ENCODE peak calls at places on chromosome 17, in nine cellular contexts. G, L, I, C, E, D, P, X and T are unnamed samples.
A peak's percentile ranks its signal among the peaks of the same experiment; 100 is the strongest.

GRCh38 chr17:58153046-58153445 is 4.9 kb downstream of the OR4D1 start:
- DNase-seq in G (no peak), L (no peak), I (no peak), C (no peak), E (no peak), D (no peak), P (no peak), X (no peak), T (no peak)

GRCh38 chr17:18182978-18183333 is 672 bp upstream of the ALKBH5 start:
- DNase-seq in G (peak; percentile 76), L (peak; percentile 90), I (no peak), C (peak; percentile 61), E (peak; percentile 58), D (peak; percentile 37), P (no peak), X (peak; percentile 77), T (peak; percentile 79)

GRCh38 chr17:40329981-40330794 is 21.2 kb downstream of the RARA start:
- DNase-seq in G (no peak), L (no peak), I (no peak), C (no peak), E (no peak), D (no peak), P (no peak), X (no peak), T (no peak)

GRCh38 chr17:17439971-17440843 is 36.6 kb upstream of the MED9 start:
- DNase-seq in G (peak; percentile 68), L (peak; percentile 79), I (peak; percentile 91), C (peak; percentile 42), E (no peak), D (no peak), P (peak; percentile 87), X (peak; percentile 49), T (peak; percentile 63)

GRCh38 chr17:63714550-63715277 is 14.8 kb upstream of the LIMD2 start:
- DNase-seq in G (no peak), L (no peak), I (no peak), C (no peak), E (no peak), D (no peak), P (no peak), X (no peak), T (no peak)

GRCh38 chr17:65093930-65094329 is 37.4 kb upstream of the GNA13 start:
- DNase-seq in G (no peak), L (no peak), I (peak; percentile 45), C (no peak), E (no peak), D (no peak), P (no peak), X (no peak), T (no peak)

GRCh38 chr17:38428150-38428642 is at the start of gene ARHGAP23:
- DNase-seq in G (peak; percentile 63), L (peak; percentile 68), I (peak; percentile 57), C (peak; percentile 72), E (no peak), D (no peak), P (peak; percentile 84), X (no peak), T (peak; percentile 78)

GRCh38 chr17:79891113-79891730 is 52.0 kb upstream of the CBX4 start:
- DNase-seq in G (no peak), L (no peak), I (no peak), C (no peak), E (no peak), D (no peak), P (no peak), X (no peak), T (no peak)

GRCh38 chr17:14080847-14081251 is 11.5 kb downstream of the COX10 start:
- DNase-seq in G (no peak), L (no peak), I (no peak), C (no peak), E (no peak), D (no peak), P (no peak), X (no peak), T (no peak)

GRCh38 chr17:39527220-39527813 is 66.0 kb downstream of the CDK12 start:
- DNase-seq in G (no peak), L (no peak), I (peak; percentile 37), C (no peak), E (no peak), D (no peak), P (no peak), X (no peak), T (peak; percentile 72)

GRCh38 chr17:74445156-74445555 is 13.3 kb downstream of the GPRC5C start:
- DNase-seq in G (no peak), L (no peak), I (no peak), C (no peak), E (no peak), D (no peak), P (no peak), X (no peak), T (no peak)

GRCh38 chr17:7484067-7484963 is at the start of gene POLR2A:
- DNase-seq in G (peak; percentile 96), L (peak; percentile 97), I (peak; percentile 99), C (peak; percentile 99), E (peak; percentile 88), D (peak; percentile 87), P (peak; percentile 98), X (peak; percentile 96), T (peak; percentile 96)

GRCh38 chr17:7490144-7490543 is 6.0 kb downstream of the POLR2A start:
- DNase-seq in G (no peak), L (no peak), I (no peak), C (no peak), E (no peak), D (no peak), P (no peak), X (no peak), T (no peak)

GRCh38 chr17:7486181-7486580 is 2.0 kb downstream of the POLR2A start:
- DNase-seq in G (no peak), L (no peak), I (no peak), C (no peak), E (no peak), D (no peak), P (no peak), X (no peak), T (no peak)

GRCh38 chr17:7483238-7484066 is 714 bp upstream of the POLR2A start:
- DNase-seq in G (peak; percentile 89), L (peak; percentile 93), I (peak; percentile 96), C (peak; percentile 92), E (peak; percentile 93), D (peak; percentile 73), P (peak; percentile 97), X (peak; percentile 96), T (peak; percentile 87)

DNA sequence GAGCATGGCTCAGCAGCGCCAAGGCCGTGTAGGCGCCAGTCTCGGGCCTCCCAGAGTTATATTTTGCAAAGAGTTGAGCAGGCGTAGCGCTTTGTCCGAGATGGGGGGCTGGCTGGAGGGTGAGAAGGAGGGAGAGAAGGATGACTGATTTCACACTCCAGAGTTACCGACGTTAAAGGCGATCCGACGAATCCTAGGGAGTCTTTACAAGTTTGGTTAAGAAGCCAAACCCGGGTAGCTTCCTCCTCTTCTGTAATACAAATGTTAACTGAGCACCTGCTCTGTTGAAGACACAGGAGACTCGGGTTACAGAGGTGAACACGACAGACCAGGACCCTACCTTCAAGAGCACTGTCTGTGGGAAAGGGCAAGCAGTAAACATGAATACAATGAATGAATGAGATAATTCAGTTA is 805 bp downstream of the POLR2A start:
- DNase-seq in G (no peak), L (no peak), I (no peak), C (no peak), E (no peak), D (no peak), P (no peak), X (no peak), T (no peak)
- TF ChIP-seq CTCF in G (no peak), L (no peak), I (no peak), C (no peak), E (no peak), D (no peak), P (no peak), X (no peak), T (no peak)

DNA sequence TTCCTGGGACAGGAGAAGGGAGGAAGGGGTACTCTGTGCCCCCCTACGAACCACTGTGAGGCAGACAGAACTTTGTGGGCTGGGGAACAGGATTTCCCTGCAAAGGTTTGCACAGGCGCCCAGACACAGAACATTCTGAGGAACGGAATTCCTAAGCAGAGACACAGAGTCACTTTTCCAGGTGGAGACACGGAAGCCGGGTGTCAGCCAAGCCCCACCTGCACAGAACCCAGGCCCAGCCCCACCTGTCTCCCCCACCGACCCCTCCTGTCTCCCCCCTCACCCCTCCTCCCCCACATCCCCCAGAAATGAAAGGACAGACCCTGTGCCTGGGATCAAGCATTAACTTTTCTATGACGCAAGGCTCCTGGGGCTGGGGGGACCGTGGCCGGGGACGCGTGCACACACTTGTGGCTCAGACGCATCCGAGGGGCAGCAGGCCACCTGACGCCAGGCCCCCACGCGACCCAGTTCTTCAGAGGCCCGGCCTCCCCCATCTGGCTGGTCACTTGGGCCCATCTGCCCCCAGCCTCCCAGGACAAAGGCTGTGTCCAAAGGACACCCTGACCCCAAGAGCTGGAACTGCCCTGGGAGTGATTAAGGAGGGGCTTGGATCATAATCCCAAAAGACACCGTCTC is 14.1 kb upstream of the PVALEF start:
- DNase-seq in G (no peak), L (no peak), I (no peak), C (no peak), E (no peak), D (no peak), P (no peak), X (no peak), T (no peak)
- TF ChIP-seq CTCF in G (no peak), L (no peak), I (no peak), C (no peak), E (no peak), D (no peak), P (no peak), X (no peak), T (no peak)

GRCh38 chr17:30345089-30345433 is 11.2 kb upstream of the TMIGD1 start:
- DNase-seq in G (no peak), L (no peak), I (no peak), C (no peak), E (no peak), D (no peak), P (no peak), X (no peak), T (peak; percentile 13)
- TF ChIP-seq CTCF in G (no peak), L (no peak), I (no peak), C (no peak), E (no peak), D (no peak), P (no peak), X (no peak), T (no peak)

GRCh38 chr17:45050680-45051059 is 762 bp downstream of the DCAKD start:
- DNase-seq in G (no peak), L (no peak), I (peak; percentile 37), C (no peak), E (no peak), D (no peak), P (no peak), X (no peak), T (peak; percentile 45)

GRCh38 chr17:45048795-45049563 is 2.5 kb downstream of the DCAKD start:
- DNase-seq in G (no peak), L (no peak), I (peak; percentile 52), C (no peak), E (no peak), D (no peak), P (no peak), X (no peak), T (no peak)

GRCh38 chr17:45046536-45047125 is 4.8 kb downstream of the DCAKD start:
- DNase-seq in G (no peak), L (no peak), I (peak; percentile 53), C (no peak), E (no peak), D (no peak), P (no peak), X (no peak), T (no peak)

GRCh38 chr17:45052052-45052772 is 780 bp upstream of the DCAKD start:
- DNase-seq in G (peak; percentile 74), L (peak; percentile 41), I (peak; percentile 38), C (no peak), E (no peak), D (no peak), P (peak; percentile 67), X (no peak), T (peak; percentile 44)

GRCh38 chr17:45051060-45051719 is at the start of gene DCAKD:
- DNase-seq in G (peak; percentile 91), L (peak; percentile 91), I (peak; percentile 97), C (peak; percentile 82), E (peak; percentile 69), D (peak; percentile 65), P (peak; percentile 98), X (peak; percentile 88), T (peak; percentile 99)
- TF ChIP-seq CTCF in G (no peak), L (no peak), I (no peak), C (no peak), E (peak; percentile 14), D (peak; percentile 11), P (no peak), X (no peak), T (no peak)